ENCODE peak calls at places on chromosomes 13 and 19, in four cellular contexts. One of them, this sample, is unnamed.
A peak's percentile ranks its signal among the peaks of the same experiment; 100 is the strongest.

GRCh38 chr13:83881917-83882625 is at the start of gene SLITRK1:
- DNase-seq in uterus: no peak
- DNase-seq in pancreas: peak; percentile 90
- DNase-seq in astrocyte: peak; percentile 60
- DNase-seq in this sample: no peak

GRCh38 chr19:20422616-20423205 is 142.9 kb downstream of the ZNF737 start:
- DNase-seq in uterus: no peak
- DNase-seq in pancreas: no peak
- DNase-seq in astrocyte: no peak
- DNase-seq in this sample: peak; percentile 12

GRCh38 chr19:2166741-2167738 is 3.3 kb downstream of the DOT1L start:
- DNase-seq in uterus: peak; percentile 81
- DNase-seq in pancreas: peak; percentile 78
- DNase-seq in astrocyte: peak; percentile 62
- DNase-seq in this sample: peak; percentile 86

GRCh38 chr13:113224486-113224885 is 15.1 kb downstream of the CUL4A start:
- DNase-seq in uterus: no peak
- DNase-seq in pancreas: no peak
- DNase-seq in astrocyte: no peak
- DNase-seq in this sample: peak; percentile 55

GRCh38 chr13:33497146-33497845 is 211.7 kb upstream of the STARD13 start:
- DNase-seq in uterus: no peak
- DNase-seq in pancreas: no peak
- DNase-seq in astrocyte: peak; percentile 67
- DNase-seq in this sample: no peak

GRCh38 chr13:106275441-106276032 is 259.9 kb downstream of the EFNB2 start:
- DNase-seq in uterus: no peak
- DNase-seq in pancreas: no peak
- DNase-seq in astrocyte: peak; percentile 37
- DNase-seq in this sample: no peak

GRCh38 chr19:4694211-4694987 is 24.3 kb upstream of the MYDGF start:
- DNase-seq in uterus: peak; percentile 35
- DNase-seq in pancreas: no peak
- DNase-seq in astrocyte: peak; percentile 97
- DNase-seq in this sample: peak; percentile 62

GRCh38 chr19:14135985-14136508 is 342 bp downstream of the ASF1B start:
- DNase-seq in uterus: no peak
- DNase-seq in pancreas: peak; percentile 48
- DNase-seq in astrocyte: no peak
- DNase-seq in this sample: no peak

GRCh38 chr19:46862504-46862835 is 1.7 kb downstream of the ARHGAP35 start:
- DNase-seq in uterus: no peak
- DNase-seq in pancreas: no peak
- DNase-seq in astrocyte: no peak
- DNase-seq in this sample: no peak

GRCh38 chr13:33642374-33643065 is 175.4 kb upstream of the RFC3 start:
- DNase-seq in uterus: peak; percentile 83
- DNase-seq in pancreas: no peak
- DNase-seq in astrocyte: no peak
- DNase-seq in this sample: peak; percentile 39

GRCh38 chr13:44437356-44438233 is 64.0 kb downstream of the SERP2 start:
- DNase-seq in uterus: no peak
- DNase-seq in pancreas: no peak
- DNase-seq in astrocyte: peak; percentile 18
- DNase-seq in this sample: no peak

GRCh38 chr13:20337894-20338551 is 105.9 kb upstream of the GJB6 start:
- DNase-seq in uterus: no peak
- DNase-seq in pancreas: no peak
- DNase-seq in astrocyte: no peak
- DNase-seq in this sample: no peak

DNA sequence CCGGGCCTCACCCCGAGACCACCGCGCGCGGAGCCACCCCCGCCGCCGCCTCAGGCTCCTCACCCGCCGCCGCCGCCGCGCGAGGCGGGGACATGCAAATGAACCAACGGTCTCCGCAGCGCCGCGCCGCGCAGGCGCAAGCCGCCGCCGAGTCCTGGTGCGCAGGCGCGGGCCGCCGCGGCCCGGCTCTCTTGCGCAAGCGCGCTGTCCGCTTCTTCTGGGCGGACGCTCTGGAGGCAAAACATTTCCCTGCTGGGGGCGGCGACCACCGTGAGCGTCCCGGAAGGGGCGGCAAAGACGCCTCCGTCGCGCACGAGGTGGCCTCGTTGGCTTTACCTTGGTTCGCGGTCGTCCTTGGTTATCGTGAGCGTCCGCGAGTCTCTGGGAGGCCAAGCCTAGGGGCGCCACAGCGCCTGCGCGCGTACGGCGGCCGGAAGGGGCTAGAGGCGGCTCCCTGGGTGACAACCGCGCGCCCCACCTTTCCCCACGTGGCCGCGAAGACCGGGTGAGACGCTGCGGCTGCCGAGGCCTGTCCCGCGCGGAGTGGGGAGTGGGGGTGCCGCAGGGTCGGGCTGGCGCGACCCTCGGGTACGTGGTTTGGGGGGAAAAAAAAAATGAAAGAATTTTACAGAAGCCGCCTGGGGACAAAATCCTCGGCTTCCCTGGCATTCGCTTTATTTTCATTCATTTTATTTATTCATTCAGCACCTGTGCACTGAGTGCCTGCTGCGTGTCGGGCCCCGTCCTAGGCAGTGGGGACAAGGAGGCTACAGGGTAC is at the start of the genes ARMC6 and SUGP2:
- DNase-seq in uterus: peak; percentile 89
- DNase-seq in pancreas: peak; percentile 85
- DNase-seq in astrocyte: peak; percentile 60
- DNase-seq in this sample: peak; percentile 84
- H3K36me3 ChIP-seq in uterus: no peaks in the 10 kb centered on the region
- H3K36me3 ChIP-seq in pancreas: peaks cover 2% of the 10 kb centered on the region
- H3K36me3 ChIP-seq in astrocyte: peaks cover 12% of the 10 kb centered on the region
- H3K36me3 ChIP-seq in this sample: peaks cover 34% of the 10 kb centered on the region

DNA sequence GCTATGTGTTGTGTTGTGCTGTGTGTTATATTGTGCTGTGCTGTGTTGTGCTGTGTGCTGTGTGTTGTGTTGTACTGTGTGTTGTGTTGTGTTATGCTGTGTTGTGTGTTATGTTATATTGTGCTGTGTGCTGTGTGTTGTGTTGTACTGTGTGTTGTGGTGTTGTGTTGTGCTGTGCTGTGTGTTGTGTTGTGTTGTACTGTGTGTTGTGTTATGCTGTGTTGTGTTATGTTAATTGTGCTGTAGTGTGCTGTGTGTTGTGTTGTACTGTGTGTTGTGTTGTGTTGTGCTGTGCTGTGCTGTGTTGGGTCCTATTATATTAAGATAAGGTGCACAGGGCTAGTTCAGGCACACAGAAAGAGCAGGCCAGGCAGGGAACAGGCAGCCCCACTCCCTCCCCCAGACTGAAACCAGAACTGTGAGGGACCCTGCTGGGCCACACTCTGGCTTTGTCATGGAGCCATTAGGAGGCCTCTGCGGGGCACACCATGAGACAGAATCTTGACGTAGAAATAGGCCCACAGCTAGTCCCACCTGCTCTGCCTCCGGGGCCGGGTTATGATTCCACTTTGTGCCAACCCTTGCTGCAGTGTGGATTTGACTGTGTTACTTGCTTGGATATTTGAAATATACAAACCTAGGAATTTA is 12.1 kb downstream of the SOX1 start:
- DNase-seq in uterus: no peak
- DNase-seq in pancreas: no peak
- DNase-seq in astrocyte: no peak
- DNase-seq in this sample: no peak
- H3K27ac ChIP-seq in uterus: no peak overlapping the region
- H3K27ac ChIP-seq in pancreas: no peak overlapping the region
- H3K27ac ChIP-seq in astrocyte: no peak overlapping the region
- H3K27ac ChIP-seq in this sample: no peak overlapping the region

GRCh38 chr19:23758187-23759074 is at the start of gene ZNF681:
- DNase-seq in uterus: peak; percentile 85
- DNase-seq in pancreas: peak; percentile 89
- DNase-seq in astrocyte: peak; percentile 87
- DNase-seq in this sample: peak; percentile 89
- H3K4me3 ChIP-seq in uterus: peak within 1 kb of the TSS; percentile 49
- H3K4me3 ChIP-seq in pancreas: peak within 1 kb of the TSS; percentile 51
- H3K4me3 ChIP-seq in astrocyte: peak within 1 kb of the TSS; percentile 84
- H3K4me3 ChIP-seq in this sample: peak within 1 kb of the TSS; percentile 81

GRCh38 chr13:50055454-50055853 is 40.2 kb downstream of the KCNRG start:
- DNase-seq in uterus: no peak
- DNase-seq in pancreas: no peak
- DNase-seq in astrocyte: no peak
- DNase-seq in this sample: no peak
- H3K36me3 ChIP-seq in uterus: no peaks in the 10 kb centered on the region
- H3K36me3 ChIP-seq in pancreas: no peaks in the 10 kb centered on the region
- H3K36me3 ChIP-seq in astrocyte: peaks cover 14% of the 10 kb centered on the region
- H3K36me3 ChIP-seq in this sample: peaks cover 16% of the 10 kb centered on the region

GRCh38 chr19:9407827-9408226 is 27.5 kb downstream of the ZNF266 start:
- DNase-seq in uterus: no peak
- DNase-seq in pancreas: no peak
- DNase-seq in astrocyte: no peak
- DNase-seq in this sample: no peak

GRCh38 chr19:9406798-9407352 is 28.5 kb downstream of the ZNF266 start:
- DNase-seq in uterus: peak; percentile 59
- DNase-seq in pancreas: peak; percentile 81
- DNase-seq in astrocyte: peak; percentile 78
- DNase-seq in this sample: peak; percentile 84
- H3K27ac ChIP-seq in uterus: peak overlapping the region; percentile 5
- H3K27ac ChIP-seq in pancreas: no peak overlapping the region
- H3K27ac ChIP-seq in astrocyte: no peak overlapping the region
- H3K27ac ChIP-seq in this sample: peak overlapping the region; percentile 79

This sample was measured in left ventricle myocardium inferior.